ENCODE peak calls at places on chromosomes 6 and 20, in four cellular contexts. M, T, Y and F are unnamed samples.

GRCh38 chr6:162942860-162943259 is 215.1 kb downstream of the PACRG start:
- DNase-seq in T (no peak), M (no peak), Y (no peak), F (no peak)

GRCh38 chr6:74091133-74091793 is 395.3 kb downstream of the CD109 start:
- DNase-seq in T (peak; percentile 32), M (no peak), Y (peak; percentile 51), F (no peak)

GRCh38 chr20:19137641-19138040 is 74.8 kb upstream of the SLC24A3 start:
- DNase-seq in M (no peak), T (no peak), Y (no peak), F (no peak)

GRCh38 chr6:47922391-47922790 is 140.6 kb downstream of the OPN5 start:
- DNase-seq in T (no peak), Y (no peak), M (no peak), F (no peak)

GRCh38 chr6:165737396-165737795 is 74.4 kb upstream of the PDE10A start:
- DNase-seq in T (no peak), M (no peak), Y (no peak), F (no peak)

GRCh38 chr6:164048840-164049239 is 634.3 kb downstream of the QKI start:
- DNase-seq in Y (no peak), T (no peak), M (no peak), F (no peak)

GRCh38 chr6:81895511-81896185 is 143.2 kb upstream of the TENT5A start:
- DNase-seq in Y (no peak), M (no peak), T (no peak), F (no peak)

GRCh38 chr6:117448011-117448410 is 22.3 kb upstream of the ROS1 start:
- DNase-seq in Y (no peak), T (no peak), M (no peak), F (no peak)

GRCh38 chr6:1871936-1872335 is 262.2 kb downstream of the FOXC1 start:
- DNase-seq in M (no peak), T (no peak), Y (no peak), F (no peak)

GRCh38 chr6:52373294-52373693 is 11.3 kb downstream of the PAQR8 start:
- DNase-seq in Y (no peak), T (no peak), M (no peak), F (no peak)

GRCh38 chr20:62066983-62067433 is 1.3 kb upstream of the TAF4 start:
- DNase-seq in T (no peak), Y (no peak), M (peak; percentile 74), F (no peak)

GRCh38 chr6:37630281-37630799 is 67.3 kb downstream of the MDGA1 start:
- DNase-seq in T (peak; percentile 87), Y (peak; percentile 96), M (no peak), F (no peak)

GRCh38 chr6:6686748-6687601 is 98.5 kb downstream of the LY86 start:
- DNase-seq in Y (peak; percentile 98), M (peak; percentile 96), T (peak; percentile 95), F (peak; percentile 94)

GRCh38 chr20:33909331-33909921 is 84.3 kb upstream of the RALY start:
- DNase-seq in Y (peak; percentile 67), T (peak; percentile 61), M (no peak), F (no peak)

GRCh38 chr6:131379951-131380350 is 193.1 kb upstream of the ARG1 start:
- DNase-seq in M (no peak), Y (no peak), T (no peak), F (no peak)

GRCh38 chr6:49462071-49462470 is 982 bp downstream of the MMUT start:
- DNase-seq in M (no peak), T (no peak), Y (peak; percentile 11), F (no peak)

GRCh38 chr6:144115219-144115618 is 19.8 kb upstream of the SF3B5 start:
- DNase-seq in T (no peak), M (no peak), Y (no peak), F (no peak)

GRCh38 chr6:100803264-100803663 is 77.9 kb downstream of the ASCC3 start:
- DNase-seq in Y (peak; percentile 37), M (no peak), T (no peak), F (no peak)

GRCh38 chr20:38559764-38560163 is 21.2 kb upstream of the ADIG start:
- DNase-seq in T (no peak), M (no peak), Y (no peak), F (no peak)

GRCh38 chr6:151374024-151374423 is 17.3 kb downstream of the ZBTB2 start:
- DNase-seq in M (no peak), Y (peak; percentile 61), T (no peak), F (peak; percentile 40)

GRCh38 chr6:105836889-105837288 is 249.2 kb upstream of the PRDM1 start:
- DNase-seq in T (no peak), M (no peak), Y (no peak), F (no peak)

GRCh38 chr6:90297866-90298381 is 1.3 kb upstream of the BACH2 start:
- DNase-seq in M (no peak), T (no peak), Y (no peak), F (no peak)

GRCh38 chr6:131803007-131803769 is 4.6 kb upstream of the ENPP1 start:
- DNase-seq in Y (no peak), M (no peak), T (no peak), F (no peak)

GRCh38 chr20:53569606-53570307 is 23.9 kb downstream of the ZNF217 start:
- DNase-seq in M (no peak), T (no peak), Y (no peak), F (no peak)

GRCh38 chr20:5843054-5843731 is 93.0 kb downstream of the SHLD1 start:
- DNase-seq in T (no peak), Y (peak; percentile 55), M (no peak), F (no peak)

GRCh38 chr6:20409427-20409971 is 7.8 kb downstream of the E2F3 start:
- DNase-seq in M (no peak), Y (no peak), T (no peak), F (no peak)

GRCh38 chr6:80163754-80164187 is 57.3 kb downstream of the BCKDHB start:
- DNase-seq in T (peak; percentile 29), Y (peak; percentile 66), M (no peak), F (no peak)

GRCh38 chr20:47574616-47575401 is 73.1 kb downstream of the NCOA3 start:
- DNase-seq in Y (peak; percentile 32), T (peak; percentile 80), M (no peak), F (no peak)

GRCh38 chr20:5751856-5752255 is 1.7 kb downstream of the SHLD1 start:
- DNase-seq in T (no peak), Y (no peak), M (no peak), F (no peak)

GRCh38 chr6:133218831-133219230 is 22.3 kb upstream of the EYA4 start:
- DNase-seq in Y (no peak), T (no peak), M (no peak), F (no peak)

GRCh38 chr20:7980332-7981046 is 39.1 kb downstream of the TMX4 start:
- DNase-seq in M (no peak), T (peak; percentile 60), Y (peak; percentile 70), F (no peak)

GRCh38 chr6:122726649-122727048 is 52.9 kb upstream of the FABP7 start:
- DNase-seq in M (no peak), Y (peak; percentile 23), T (peak; percentile 15), F (no peak)

DNA sequence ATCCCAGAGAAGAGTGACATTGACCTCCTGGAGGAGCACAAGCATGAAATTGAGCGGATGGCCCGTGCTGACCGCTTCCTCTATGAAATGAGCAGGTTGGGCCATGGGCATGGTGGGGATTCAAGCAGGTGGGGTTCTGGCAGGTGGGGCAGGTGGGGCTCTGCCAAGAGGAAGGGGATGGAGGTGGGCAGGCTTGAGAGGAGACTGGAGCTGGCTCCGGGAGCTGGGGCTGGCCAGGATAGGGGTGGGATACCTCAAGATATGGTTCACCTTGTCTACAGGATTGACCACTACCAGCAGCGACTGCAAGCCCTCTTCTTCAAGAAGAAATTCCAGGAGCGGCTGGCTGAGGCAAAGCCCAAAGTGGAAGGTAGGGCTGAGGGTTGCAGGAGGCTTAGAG is 42.9 kb downstream of the MOCS1 start:
- DNase-seq in M (no peak), Y (no peak), T (no peak), F (no peak)
- TF ChIP-seq CTCF in M (no peak), Y (no peak), T (no peak), F (no peak)

GRCh38 chr6:103264020-103264419 is 1595.7 kb downstream of the HACE1 start:
- DNase-seq in M (peak; percentile 67), Y (no peak), T (no peak), F (no peak)
- H3K4me3 ChIP-seq in M (no peak overlapping the region), Y (no peak overlapping the region), T (no peak overlapping the region), F (no peak overlapping the region)

GRCh38 chr20:51703446-51704287 is 64.5 kb downstream of the ATP9A start:
- DNase-seq in T (peak; percentile 79), Y (no peak), M (no peak), F (no peak)
- TF ChIP-seq POLR2A in T (no peak), Y (no peak), M (no peak), F (no peak)

GRCh38 chr6:139868576-139868975 is 494.1 kb upstream of the CITED2 start:
- DNase-seq in T (no peak), M (no peak), Y (no peak), F (no peak)

GRCh38 chr6:139871844-139872510 is 497.5 kb upstream of the CITED2 start:
- DNase-seq in M (no peak), Y (peak; percentile 42), T (no peak), F (no peak)

GRCh38 chr6:139872635-139873034 is 498.2 kb upstream of the CITED2 start:
- DNase-seq in T (no peak), M (no peak), Y (peak; percentile 31), F (no peak)

DNA sequence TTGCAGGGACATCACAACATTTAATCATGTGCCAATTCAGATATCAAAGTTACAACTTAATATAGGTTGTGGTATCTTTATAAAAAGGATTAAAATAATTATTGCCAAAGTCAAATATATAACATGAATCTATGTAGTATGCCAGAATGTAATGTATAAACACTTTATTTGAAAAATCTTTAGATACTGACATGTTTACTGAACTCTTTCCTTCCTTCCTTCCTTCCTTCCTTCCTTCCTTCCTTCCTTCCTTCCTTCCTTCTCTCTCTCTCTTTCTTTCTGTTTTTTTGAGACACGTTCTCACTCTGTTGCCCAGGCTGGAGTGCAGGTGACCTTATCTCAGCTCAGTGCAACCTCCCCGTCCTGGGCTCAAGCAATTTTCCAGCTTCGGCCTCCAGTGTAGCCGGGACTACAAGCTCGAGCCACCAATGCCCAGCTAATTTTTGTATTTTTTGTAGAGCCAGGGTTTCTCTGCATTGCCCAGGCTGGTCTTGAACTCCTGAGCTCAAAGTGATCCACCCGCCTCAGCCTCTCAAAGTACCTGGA is 496.8 kb upstream of the CITED2 start:
- DNase-seq in Y (no peak), M (no peak), T (no peak), F (no peak)
- TF ChIP-seq CTCF in Y (no peak), M (no peak), T (no peak), F (no peak)

DNA sequence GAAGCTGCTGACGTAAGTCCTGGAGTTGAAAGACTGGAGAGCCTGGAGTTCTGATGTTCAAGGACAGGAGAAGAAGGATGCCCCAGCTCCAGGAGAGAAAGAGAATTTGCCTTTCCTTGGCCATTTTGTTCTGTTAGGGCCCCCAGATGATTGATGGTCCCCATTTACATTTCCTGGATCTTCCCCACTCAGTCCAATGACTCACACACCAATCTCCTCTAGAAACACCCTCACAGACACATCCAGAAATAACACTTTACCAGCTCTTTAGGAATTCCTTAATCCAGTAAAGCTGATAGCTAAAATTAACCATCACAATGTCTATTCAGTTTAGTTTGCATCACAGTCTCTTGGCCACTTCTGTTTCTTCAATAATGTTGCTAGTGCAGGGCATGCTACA is 260.2 kb upstream of the IRAK1BP1 start:
- DNase-seq in Y (no peak), T (no peak), M (no peak), F (no peak)
- H3K4me3 ChIP-seq in Y (no peak overlapping the region), T (no peak overlapping the region), M (no peak overlapping the region), F (no peak overlapping the region)

GRCh38 chr6:65501045-65501444 is 206.0 kb downstream of the EYS start:
- DNase-seq in T (no peak), M (no peak), Y (no peak), F (no peak)
- TF ChIP-seq POLR2A in T (no peak), M (no peak), Y (no peak), F (no peak)

GRCh38 chr20:39874049-39874893 is 814.8 kb downstream of the MAFB start:
- DNase-seq in M (peak; percentile 80), T (peak; percentile 71), Y (peak; percentile 82), F (peak; percentile 79)
- TF ChIP-seq CTCF in M (peak; percentile 80), T (peak; percentile 14), Y (peak; percentile 97), F (peak; percentile 84)